ENCODE peak calls at places on chromosomes 3 and 15, in four cellular contexts. F, E, W and Y are unnamed samples.

GRCh38 chr15:51191766-51192165 is 97.1 kb upstream of the TNFAIP8L3 start:
- DNase-seq in F (no peak), E (no peak), W (no peak), Y (no peak)

GRCh38 chr3:102156426-102156825 is 278.4 kb upstream of the ZPLD1 start:
- DNase-seq in E (no peak), F (no peak), W (no peak), Y (peak; percentile 85)

GRCh38 chr15:50150851-50151250 is 31.1 kb upstream of the SLC27A2 start:
- DNase-seq in W (no peak), F (no peak), E (no peak), Y (no peak)

GRCh38 chr3:49022751-49023171 is 840 bp downstream of the NDUFAF3 start:
- DNase-seq in W (no peak), E (no peak), F (no peak), Y (no peak)

GRCh38 chr3:108804437-108804836 is 18.1 kb upstream of the TRAT1 start:
- DNase-seq in W (no peak), F (no peak), E (no peak), Y (no peak)

GRCh38 chr15:72155021-72155621 is 36.9 kb downstream of the SENP8 start:
- DNase-seq in F (no peak), W (no peak), E (peak; percentile 97), Y (peak; percentile 92)

GRCh38 chr15:69848551-69849231 is 249.0 kb downstream of the TLE3 start:
- DNase-seq in E (no peak), W (no peak), F (no peak), Y (no peak)

GRCh38 chr3:48215019-48215418 is 8.3 kb upstream of the CAMP start:
- DNase-seq in E (no peak), W (no peak), F (no peak), Y (no peak)

GRCh38 chr3:52052831-52053306 is 3.5 kb downstream of the DUSP7 start:
- DNase-seq in W (no peak), F (peak; percentile 29), E (peak; percentile 67), Y (peak; percentile 4)

GRCh38 chr3:177424541-177424940 is 227.3 kb upstream of the TBL1XR1 start:
- DNase-seq in E (no peak), F (no peak), W (no peak), Y (no peak)

GRCh38 chr15:39130556-39131379 is 450.1 kb upstream of the THBS1 start:
- DNase-seq in W (no peak), E (no peak), F (no peak), Y (peak; percentile 37)

GRCh38 chr3:183582161-183582560 is 26.7 kb upstream of the KLHL6 start:
- DNase-seq in F (no peak), E (no peak), W (no peak), Y (no peak)

GRCh38 chr15:31236184-31237041 is 90.2 kb upstream of the KLF13 start:
- DNase-seq in W (no peak), E (no peak), F (no peak), Y (no peak)

GRCh38 chr3:46935168-46935858 is 41.2 kb downstream of the CCDC12 start:
- DNase-seq in E (peak; percentile 58), F (no peak), W (peak; percentile 84), Y (peak; percentile 86)

GRCh38 chr3:16148783-16149182 is 25.7 kb upstream of the GALNT15 start:
- DNase-seq in F (no peak), W (no peak), E (no peak), Y (no peak)

GRCh38 chr3:53187430-53187829 is 26.4 kb downstream of the PRKCD start:
- DNase-seq in W (no peak), E (no peak), F (no peak), Y (no peak)

GRCh38 chr15:50055333-50056278 is 63.4 kb downstream of the ATP8B4 start:
- DNase-seq in E (no peak), W (no peak), F (no peak), Y (no peak)

GRCh38 chr15:47661661-47662180 is 55.6 kb upstream of the SEMA6D start:
- DNase-seq in W (no peak), F (no peak), E (no peak), Y (no peak)

GRCh38 chr3:139832998-139833397 is 102.0 kb upstream of the CLSTN2 start:
- DNase-seq in W (no peak), E (no peak), F (no peak), Y (no peak)

GRCh38 chr15:68608206-68608843 is 29.5 kb downstream of the CORO2B start:
- DNase-seq in W (no peak), F (no peak), E (no peak), Y (no peak)

DNA sequence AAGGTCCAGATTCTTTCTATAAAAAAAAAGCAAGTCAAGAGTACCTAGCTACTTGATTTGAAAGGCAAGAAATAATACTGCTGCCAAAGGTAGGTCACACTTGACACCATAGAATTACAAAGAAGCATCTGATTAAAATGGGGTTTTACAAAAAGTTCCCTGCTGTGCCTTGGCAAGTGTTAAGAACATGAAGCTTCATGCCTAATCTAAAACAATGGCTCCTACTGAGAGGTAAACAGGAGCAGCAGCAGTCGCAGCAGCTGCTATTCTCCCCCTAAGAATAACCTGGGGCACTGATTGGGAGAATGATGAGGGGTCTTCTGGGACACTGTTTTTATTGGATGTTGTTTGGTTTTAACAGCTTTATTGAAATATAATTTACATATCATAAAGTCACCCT is 14.1 kb downstream of the UBP1 start:
- DNase-seq in E (no peak), W (no peak), F (no peak), Y (no peak)
- H3K4me3 ChIP-seq in E (no peak overlapping the region), W (no peak overlapping the region), F (no peak overlapping the region), Y (no peak overlapping the region)

DNA sequence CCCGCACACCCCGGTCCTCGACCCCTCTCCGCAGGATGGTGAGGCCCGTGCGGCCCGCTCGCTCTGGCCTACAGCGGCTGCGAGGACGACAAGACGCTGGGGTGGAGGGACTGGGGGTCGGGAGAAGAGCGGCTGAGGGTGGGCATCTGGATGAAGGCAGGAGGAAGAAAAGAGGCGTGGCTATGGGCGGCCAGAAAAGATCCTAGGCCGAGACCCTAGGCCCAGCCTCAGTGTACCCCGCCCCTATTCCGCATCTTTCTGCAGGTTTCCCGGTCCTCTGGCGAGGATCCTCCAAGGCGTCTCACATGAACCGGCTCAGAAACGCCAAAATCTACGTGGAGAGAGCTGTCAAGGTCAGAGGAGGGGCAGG is 280 bp downstream of the TTLL3 start:
- DNase-seq in F (no peak), E (no peak), W (no peak), Y (no peak)
- H3K4me3 ChIP-seq in F (peak overlapping the region; percentile 82), E (peak overlapping the region; percentile 84), W (peak overlapping the region; percentile 61), Y (peak overlapping the region; percentile 66)

GRCh38 chr3:189824629-189825312 is 193.6 kb downstream of the TP63 start:
- DNase-seq in E (no peak), F (no peak), W (no peak), Y (peak; percentile 36)
- H3K4me3 ChIP-seq in E (no peak overlapping the region), F (no peak overlapping the region), W (no peak overlapping the region), Y (no peak overlapping the region)

GRCh38 chr3:191328963-191329653 is at the start of gene CCDC50:
- DNase-seq in F (peak; percentile 34), W (peak; percentile 84), E (peak; percentile 90), Y (peak; percentile 80)
- H3K4me3 ChIP-seq in F (peak within 1 kb of the TSS; percentile 59), W (peak within 1 kb of the TSS; percentile 50), E (peak within 1 kb of the TSS; percentile 96), Y (peak within 1 kb of the TSS; percentile 85)

GRCh38 chr3:153096611-153097200 is 65.3 kb upstream of the RAP2B start:
- DNase-seq in W (no peak), F (no peak), E (no peak), Y (peak; percentile 61)
- H3K4me3 ChIP-seq in W (no peak overlapping the region), F (no peak overlapping the region), E (no peak overlapping the region), Y (no peak overlapping the region)

GRCh38 chr15:60941448-60941847 is 287.7 kb downstream of the RORA start:
- DNase-seq in E (no peak), W (no peak), F (no peak), Y (peak; percentile 34)

GRCh38 chr15:60949034-60949977 is 279.8 kb downstream of the RORA start:
- DNase-seq in F (no peak), W (no peak), E (no peak), Y (no peak)

GRCh38 chr15:60945196-60945595 is 283.9 kb downstream of the RORA start:
- DNase-seq in F (no peak), W (no peak), E (no peak), Y (no peak)
- H3K4me3 ChIP-seq in F (no peak overlapping the region), W (no peak overlapping the region), E (no peak overlapping the region), Y (no peak overlapping the region)

DNA sequence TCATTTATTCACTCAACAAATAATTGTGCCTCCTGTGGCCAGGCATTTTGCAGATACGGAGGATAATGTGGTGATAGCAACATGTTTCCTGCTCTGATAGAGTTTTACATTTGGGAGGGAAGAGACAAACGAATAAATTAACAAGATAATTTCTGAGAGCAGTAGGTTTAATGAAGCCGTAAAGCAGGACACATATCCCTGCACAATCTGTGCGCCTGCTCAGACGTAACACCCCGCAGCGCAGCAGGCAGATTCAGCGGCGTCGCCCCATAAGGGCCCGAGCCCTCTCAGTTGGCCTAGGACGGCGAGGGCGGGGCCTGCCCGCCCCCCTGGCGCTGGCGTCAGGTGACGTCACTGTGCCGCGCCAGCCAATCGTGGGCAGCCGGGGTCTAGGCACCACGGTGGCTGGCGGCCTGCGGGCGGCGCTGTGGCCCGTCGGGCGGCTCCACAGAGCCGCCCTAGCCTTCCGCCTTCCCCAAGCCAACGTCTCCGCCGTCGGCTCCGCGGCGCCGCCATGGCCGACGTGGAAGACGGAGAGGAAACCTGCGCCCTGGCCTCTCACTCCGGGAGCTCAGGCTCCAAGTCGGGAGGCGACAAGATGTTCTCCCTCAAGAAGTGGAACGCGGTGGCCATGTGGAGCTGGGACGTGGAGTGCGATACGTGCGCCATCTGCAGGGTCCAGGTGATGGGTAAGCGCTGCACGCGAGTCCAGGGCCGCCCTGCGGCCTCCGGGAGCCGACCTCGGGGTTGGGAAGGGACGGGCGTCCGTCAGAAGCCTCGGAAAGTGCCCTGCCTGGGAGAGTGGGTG is at the start of gene RNF7:
- DNase-seq in F (peak; percentile 96), W (peak; percentile 97), E (peak; percentile 93), Y (peak; percentile 85)
- H3K4me3 ChIP-seq in F (peak within 1 kb of the TSS; percentile 99), W (peak within 1 kb of the TSS; percentile 98), E (peak within 1 kb of the TSS; percentile 89), Y (peak within 1 kb of the TSS; percentile 94)